ENCODE peak calls at places on chromosomes 13 and 19, in seven cellular contexts. One of them, this sample, is unnamed.

GRCh38 chr13:20711301-20712044 is 8.0 kb downstream of the IL17D start:
- DNase-seq in tibial nerve: no peak
- DNase-seq in osteoblast: no peak
- DNase-seq in tibial artery: peak; percentile 64
- DNase-seq in cardiac muscle cell: peak; percentile 11
- DNase-seq in stomach: no peak
- DNase-seq in breast epithelium: no peak
- DNase-seq in this sample: no peak

GRCh38 chr19:10718205-10719196 is 622 bp downstream of the DNM2 start:
- DNase-seq in tibial artery: no peak
- DNase-seq in osteoblast: peak; percentile 89
- DNase-seq in stomach: peak; percentile 51
- DNase-seq in tibial nerve: no peak
- DNase-seq in cardiac muscle cell: peak; percentile 51
- DNase-seq in breast epithelium: no peak
- DNase-seq in this sample: peak; percentile 67

GRCh38 chr19:7450243-7451223 is 38.3 kb downstream of the PEX11G start:
- DNase-seq in cardiac muscle cell: peak; percentile 32
- DNase-seq in breast epithelium: no peak
- DNase-seq in osteoblast: no peak
- DNase-seq in tibial nerve: no peak
- DNase-seq in stomach: no peak
- DNase-seq in tibial artery: no peak
- DNase-seq in this sample: no peak

GRCh38 chr13:32468502-32469147 is 40.7 kb upstream of the N4BP2L1 start:
- DNase-seq in cardiac muscle cell: peak; percentile 58
- DNase-seq in stomach: no peak
- DNase-seq in breast epithelium: no peak
- DNase-seq in tibial artery: no peak
- DNase-seq in osteoblast: no peak
- DNase-seq in tibial nerve: no peak
- DNase-seq in this sample: no peak

GRCh38 chr19:590396-590745 is 690 bp downstream of the HCN2 start:
- DNase-seq in stomach: no peak
- DNase-seq in tibial artery: no peak
- DNase-seq in tibial nerve: no peak
- DNase-seq in cardiac muscle cell: peak; percentile 56
- DNase-seq in breast epithelium: no peak
- DNase-seq in osteoblast: no peak
- DNase-seq in this sample: no peak

GRCh38 chr13:98326274-98326673 is 149.2 kb upstream of the RNF113B start:
- DNase-seq in osteoblast: no peak
- DNase-seq in cardiac muscle cell: no peak
- DNase-seq in tibial nerve: no peak
- DNase-seq in stomach: no peak
- DNase-seq in tibial artery: no peak
- DNase-seq in breast epithelium: no peak
- DNase-seq in this sample: no peak

GRCh38 chr13:59478908-59479307 is 684.8 kb downstream of the DIAPH3 start:
- DNase-seq in breast epithelium: no peak
- DNase-seq in cardiac muscle cell: no peak
- DNase-seq in osteoblast: no peak
- DNase-seq in stomach: no peak
- DNase-seq in tibial artery: no peak
- DNase-seq in tibial nerve: no peak
- DNase-seq in this sample: no peak

GRCh38 chr13:44578064-44578394 is 1.9 kb upstream of the TSC22D1 start:
- DNase-seq in cardiac muscle cell: no peak
- DNase-seq in osteoblast: no peak
- DNase-seq in tibial artery: no peak
- DNase-seq in breast epithelium: no peak
- DNase-seq in stomach: peak; percentile 33
- DNase-seq in tibial nerve: no peak
- DNase-seq in this sample: no peak

GRCh38 chr19:8238251-8238650 is 29.1 kb downstream of the CERS4 start:
- DNase-seq in tibial nerve: no peak
- DNase-seq in stomach: no peak
- DNase-seq in breast epithelium: peak; percentile 47
- DNase-seq in cardiac muscle cell: no peak
- DNase-seq in tibial artery: no peak
- DNase-seq in osteoblast: peak; percentile 45
- DNase-seq in this sample: no peak

GRCh38 chr13:30984620-30985019 is 52.2 kb downstream of the TEX26 start:
- DNase-seq in stomach: no peak
- DNase-seq in tibial artery: no peak
- DNase-seq in osteoblast: no peak
- DNase-seq in cardiac muscle cell: no peak
- DNase-seq in tibial nerve: no peak
- DNase-seq in breast epithelium: no peak
- DNase-seq in this sample: no peak

GRCh38 chr19:15379996-15380647 is 535 bp upstream of the AKAP8 start:
- DNase-seq in tibial artery: no peak
- DNase-seq in stomach: peak; percentile 56
- DNase-seq in tibial nerve: no peak
- DNase-seq in osteoblast: peak; percentile 79
- DNase-seq in cardiac muscle cell: peak; percentile 52
- DNase-seq in breast epithelium: peak; percentile 70
- DNase-seq in this sample: no peak

GRCh38 chr13:87536499-87536898 is 134.7 kb upstream of the SLITRK5 start:
- DNase-seq in stomach: no peak
- DNase-seq in cardiac muscle cell: no peak
- DNase-seq in tibial artery: no peak
- DNase-seq in osteoblast: no peak
- DNase-seq in breast epithelium: no peak
- DNase-seq in tibial nerve: no peak
- DNase-seq in this sample: no peak

GRCh38 chr19:50983625-50984292 is at the start of gene KLK7:
- DNase-seq in tibial artery: no peak
- DNase-seq in osteoblast: no peak
- DNase-seq in cardiac muscle cell: no peak
- DNase-seq in breast epithelium: no peak
- DNase-seq in stomach: no peak
- DNase-seq in tibial nerve: no peak
- DNase-seq in this sample: no peak

GRCh38 chr19:50979758-50980157 is 4.0 kb downstream of the KLK7 start:
- DNase-seq in cardiac muscle cell: no peak
- DNase-seq in stomach: no peak
- DNase-seq in tibial artery: no peak
- DNase-seq in breast epithelium: no peak
- DNase-seq in tibial nerve: no peak
- DNase-seq in osteoblast: no peak
- DNase-seq in this sample: no peak

GRCh38 chr19:50981587-50982146 is 2.0 kb downstream of the KLK7 start:
- DNase-seq in tibial artery: no peak
- DNase-seq in cardiac muscle cell: no peak
- DNase-seq in breast epithelium: no peak
- DNase-seq in stomach: no peak
- DNase-seq in tibial nerve: no peak
- DNase-seq in osteoblast: no peak
- DNase-seq in this sample: no peak

GRCh38 chr19:50980203-50980602 is 3.5 kb downstream of the KLK7 start:
- DNase-seq in tibial artery: no peak
- DNase-seq in cardiac muscle cell: no peak
- DNase-seq in breast epithelium: no peak
- DNase-seq in stomach: no peak
- DNase-seq in osteoblast: no peak
- DNase-seq in tibial nerve: no peak
- DNase-seq in this sample: no peak

GRCh38 chr19:50982186-50982585 is 1.5 kb downstream of the KLK7 start:
- DNase-seq in tibial artery: no peak
- DNase-seq in stomach: no peak
- DNase-seq in breast epithelium: no peak
- DNase-seq in osteoblast: no peak
- DNase-seq in tibial nerve: no peak
- DNase-seq in cardiac muscle cell: no peak
- DNase-seq in this sample: no peak
- H3K4me1 ChIP-seq in tibial artery: no peaks in the 10 kb centered on the region
- H3K4me1 ChIP-seq in stomach: no peaks in the 10 kb centered on the region
- H3K4me1 ChIP-seq in breast epithelium: no peaks in the 10 kb centered on the region
- H3K4me1 ChIP-seq in osteoblast: no peaks in the 10 kb centered on the region
- H3K4me1 ChIP-seq in tibial nerve: no peaks in the 10 kb centered on the region
- H3K4me1 ChIP-seq in cardiac muscle cell: no peaks in the 10 kb centered on the region
- H3K4me1 ChIP-seq in this sample: no peaks in the 10 kb centered on the region

GRCh38 chr13:40637644-40638043 is 28.8 kb downstream of the FOXO1 start:
- DNase-seq in cardiac muscle cell: no peak
- DNase-seq in tibial nerve: no peak
- DNase-seq in tibial artery: no peak
- DNase-seq in osteoblast: no peak
- DNase-seq in breast epithelium: no peak
- DNase-seq in stomach: peak; percentile 45
- DNase-seq in this sample: no peak
- H3K4me1 ChIP-seq in cardiac muscle cell: peaks cover 11% of the 10 kb centered on the region
- H3K4me1 ChIP-seq in tibial nerve: peaks cover 96% of the 10 kb centered on the region
- H3K4me1 ChIP-seq in tibial artery: no peaks in the 10 kb centered on the region
- H3K4me1 ChIP-seq in osteoblast: peaks cover 5% of the 10 kb centered on the region
- H3K4me1 ChIP-seq in breast epithelium: no peaks in the 10 kb centered on the region
- H3K4me1 ChIP-seq in stomach: peaks cover 24% of the 10 kb centered on the region
- H3K4me1 ChIP-seq in this sample: peaks cover 35% of the 10 kb centered on the region

GRCh38 chr19:57615346-57615745 is 1.3 kb downstream of the ZNF134 start:
- DNase-seq in osteoblast: no peak
- DNase-seq in breast epithelium: no peak
- DNase-seq in tibial artery: no peak
- DNase-seq in cardiac muscle cell: no peak
- DNase-seq in stomach: no peak
- DNase-seq in tibial nerve: no peak
- DNase-seq in this sample: no peak
- H3K4me1 ChIP-seq in osteoblast: peaks cover 10% of the 10 kb centered on the region
- H3K4me1 ChIP-seq in breast epithelium: no peaks in the 10 kb centered on the region
- H3K4me1 ChIP-seq in tibial artery: no peaks in the 10 kb centered on the region
- H3K4me1 ChIP-seq in cardiac muscle cell: peaks cover 22% of the 10 kb centered on the region
- H3K4me1 ChIP-seq in stomach: peaks cover 8% of the 10 kb centered on the region
- H3K4me1 ChIP-seq in tibial nerve: peaks cover 19% of the 10 kb centered on the region
- H3K4me1 ChIP-seq in this sample: peaks cover 15% of the 10 kb centered on the region

GRCh38 chr19:18972301-18972831 is 31.3 kb upstream of the HOMER3 start:
- DNase-seq in tibial artery: no peak
- DNase-seq in stomach: no peak
- DNase-seq in cardiac muscle cell: peak; percentile 77
- DNase-seq in osteoblast: peak; percentile 14
- DNase-seq in tibial nerve: no peak
- DNase-seq in breast epithelium: no peak
- DNase-seq in this sample: no peak

GRCh38 chr19:18972851-18973250 is 31.8 kb upstream of the HOMER3 start:
- DNase-seq in breast epithelium: no peak
- DNase-seq in tibial artery: no peak
- DNase-seq in stomach: no peak
- DNase-seq in tibial nerve: no peak
- DNase-seq in cardiac muscle cell: peak; percentile 42
- DNase-seq in osteoblast: no peak
- DNase-seq in this sample: no peak

GRCh38 chr19:18975011-18975410 is 34.0 kb upstream of the HOMER3 start:
- DNase-seq in osteoblast: peak; percentile 66
- DNase-seq in stomach: no peak
- DNase-seq in tibial nerve: no peak
- DNase-seq in tibial artery: no peak
- DNase-seq in cardiac muscle cell: no peak
- DNase-seq in breast epithelium: no peak
- DNase-seq in this sample: no peak

GRCh38 chr19:18978616-18979015 is 37.6 kb upstream of the HOMER3 start:
- DNase-seq in breast epithelium: no peak
- DNase-seq in osteoblast: no peak
- DNase-seq in tibial artery: no peak
- DNase-seq in cardiac muscle cell: no peak
- DNase-seq in tibial nerve: no peak
- DNase-seq in stomach: no peak
- DNase-seq in this sample: no peak

GRCh38 chr19:18975864-18976263 is 34.8 kb upstream of the HOMER3 start:
- DNase-seq in tibial nerve: no peak
- DNase-seq in osteoblast: peak; percentile 17
- DNase-seq in tibial artery: no peak
- DNase-seq in cardiac muscle cell: no peak
- DNase-seq in stomach: no peak
- DNase-seq in breast epithelium: no peak
- DNase-seq in this sample: no peak
- H3K4me1 ChIP-seq in tibial nerve: peaks cover 12% of the 10 kb centered on the region
- H3K4me1 ChIP-seq in osteoblast: peaks cover 9% of the 10 kb centered on the region
- H3K4me1 ChIP-seq in tibial artery: no peaks in the 10 kb centered on the region
- H3K4me1 ChIP-seq in cardiac muscle cell: peaks cover 4% of the 10 kb centered on the region
- H3K4me1 ChIP-seq in stomach: peaks cover 8% of the 10 kb centered on the region
- H3K4me1 ChIP-seq in breast epithelium: no peaks in the 10 kb centered on the region
- H3K4me1 ChIP-seq in this sample: no peaks in the 10 kb centered on the region

GRCh38 chr13:81929988-81930387 is 1589.1 kb upstream of the SPRY2 start:
- DNase-seq in stomach: no peak
- DNase-seq in osteoblast: no peak
- DNase-seq in tibial nerve: no peak
- DNase-seq in tibial artery: no peak
- DNase-seq in cardiac muscle cell: peak; percentile 5
- DNase-seq in breast epithelium: no peak
- DNase-seq in this sample: no peak
- H3K4me1 ChIP-seq in stomach: no peaks in the 10 kb centered on the region
- H3K4me1 ChIP-seq in osteoblast: no peaks in the 10 kb centered on the region
- H3K4me1 ChIP-seq in tibial nerve: no peaks in the 10 kb centered on the region
- H3K4me1 ChIP-seq in tibial artery: no peaks in the 10 kb centered on the region
- H3K4me1 ChIP-seq in cardiac muscle cell: peaks cover 8% of the 10 kb centered on the region
- H3K4me1 ChIP-seq in breast epithelium: no peaks in the 10 kb centered on the region
- H3K4me1 ChIP-seq in this sample: no peaks in the 10 kb centered on the region

GRCh38 chr19:5994407-5995165 is 16.6 kb upstream of the RANBP3 start:
- DNase-seq in tibial artery: no peak
- DNase-seq in cardiac muscle cell: no peak
- DNase-seq in stomach: no peak
- DNase-seq in tibial nerve: no peak
- DNase-seq in breast epithelium: no peak
- DNase-seq in osteoblast: peak; percentile 35
- DNase-seq in this sample: no peak
- H3K4me1 ChIP-seq in tibial artery: no peaks in the 10 kb centered on the region
- H3K4me1 ChIP-seq in cardiac muscle cell: no peaks in the 10 kb centered on the region
- H3K4me1 ChIP-seq in stomach: peaks cover 13% of the 10 kb centered on the region
- H3K4me1 ChIP-seq in tibial nerve: peaks cover 8% of the 10 kb centered on the region
- H3K4me1 ChIP-seq in breast epithelium: peaks cover 6% of the 10 kb centered on the region
- H3K4me1 ChIP-seq in osteoblast: no peaks in the 10 kb centered on the region
- H3K4me1 ChIP-seq in this sample: no peaks in the 10 kb centered on the region

DNA sequence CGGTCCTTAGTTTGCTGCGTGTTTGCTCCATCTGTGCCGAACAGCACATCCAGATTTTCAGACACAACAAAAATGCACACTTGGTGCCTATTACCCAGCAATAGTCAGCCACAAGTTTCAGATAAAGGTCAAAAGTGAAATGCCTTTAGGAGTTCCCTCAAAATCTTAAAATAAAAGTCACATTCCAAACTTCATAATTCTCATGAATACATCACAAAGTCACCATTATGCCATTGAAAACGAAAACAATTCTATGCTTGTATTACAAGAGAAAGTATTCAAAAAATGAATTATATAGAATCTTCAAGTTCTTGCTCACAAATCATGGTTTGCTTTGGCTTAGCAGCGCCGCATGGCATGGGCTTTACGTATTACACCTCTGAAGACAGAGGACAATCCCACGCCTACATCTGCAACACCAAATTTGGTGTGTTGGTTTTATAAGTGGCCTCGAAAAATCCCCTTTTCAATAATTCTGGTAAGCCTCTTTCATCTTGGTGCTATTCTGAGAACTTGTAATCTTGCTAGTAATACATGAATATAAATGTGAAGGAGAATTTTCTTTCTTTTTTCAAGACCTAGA is 26.6 kb downstream of the COL4A1 start:
- DNase-seq in stomach: no peak
- DNase-seq in tibial artery: no peak
- DNase-seq in osteoblast: no peak
- DNase-seq in breast epithelium: no peak
- DNase-seq in tibial nerve: no peak
- DNase-seq in cardiac muscle cell: no peak
- DNase-seq in this sample: no peak
- H3K4me1 ChIP-seq in stomach: peaks cover 3% of the 10 kb centered on the region
- H3K4me1 ChIP-seq in tibial artery: no peaks in the 10 kb centered on the region
- H3K4me1 ChIP-seq in osteoblast: peaks cover 21% of the 10 kb centered on the region
- H3K4me1 ChIP-seq in breast epithelium: no peaks in the 10 kb centered on the region
- H3K4me1 ChIP-seq in tibial nerve: peaks cover 100% of the 10 kb centered on the region
- H3K4me1 ChIP-seq in cardiac muscle cell: no peaks in the 10 kb centered on the region
- H3K4me1 ChIP-seq in this sample: no peaks in the 10 kb centered on the region